ENCODE peak calls at places on chromosomes 4 and X, in nine cellular contexts. Y, G, W, L, B, C, S, V and F are unnamed samples.

GRCh38 chr4:54213812-54214211 is 15.3 kb upstream of the PDGFRA start:
- DNase-seq in B (no peak), L (no peak), S (no peak), C (no peak), G (no peak), Y (no peak), W (no peak), V (no peak), F (no peak)

GRCh38 chr4:37802068-37802666 is 24.3 kb upstream of the PGM2 start:
- DNase-seq in W (no peak), B (peak; percentile 53), G (no peak), S (peak; percentile 27), V (peak; percentile 48), Y (no peak), C (peak; percentile 67), L (peak; percentile 41), F (no peak)

GRCh38 chr4:106062452-106062875 is 167.2 kb downstream of the NPNT start:
- DNase-seq in W (no peak), B (no peak), S (no peak), G (no peak), C (no peak), V (no peak), L (no peak), Y (no peak), F (no peak)

GRCh38 chrX:19121898-19122640 is at the start of gene ADGRG2:
- DNase-seq in G (no peak), W (no peak), B (no peak), S (peak; percentile 37), V (peak; percentile 42), C (peak; percentile 72), L (peak; percentile 11), Y (no peak), F (no peak)

GRCh38 chrX:41538707-41539106 is 91.6 kb downstream of the NYX start:
- DNase-seq in S (no peak), C (no peak), W (no peak), Y (no peak), L (peak; percentile 7), V (no peak), B (no peak), G (no peak), F (no peak)

GRCh38 chr4:57303012-57303751 is 193.0 kb upstream of the IGFBP7 start:
- DNase-seq in W (no peak), Y (no peak), V (no peak), G (no peak), C (no peak), B (no peak), L (no peak), S (no peak), F (no peak)

GRCh38 chr4:69977582-69977981 is 12.1 kb upstream of the CSN2 start:
- DNase-seq in L (no peak), B (no peak), S (no peak), W (no peak), V (no peak), Y (no peak), G (no peak), C (no peak), F (no peak)

GRCh38 chr4:129545599-129546278 is 449.8 kb downstream of the C4orf33 start:
- DNase-seq in V (no peak), C (peak; percentile 71), S (no peak), B (no peak), Y (no peak), G (no peak), L (no peak), W (no peak), F (no peak)

GRCh38 chrX:103531002-103531401 is 11.7 kb upstream of the RAB40A start:
- DNase-seq in V (no peak), C (no peak), L (no peak), W (no peak), S (no peak), G (no peak), B (no peak), Y (no peak), F (no peak)

GRCh38 chr4:170122252-170122651 is 32.5 kb upstream of the AADAT start:
- DNase-seq in B (no peak), L (no peak), Y (no peak), S (no peak), V (no peak), C (no peak), G (no peak), W (no peak), F (no peak)

GRCh38 chr4:188433916-188434315 is 294.7 kb downstream of the TRIML1 start:
- DNase-seq in C (no peak), B (no peak), V (no peak), W (no peak), L (no peak), S (no peak), G (no peak), Y (no peak), F (no peak)

GRCh38 chrX:15680401-15680800 is 15.8 kb upstream of the CLTRN start:
- DNase-seq in V (no peak), G (no peak), S (no peak), B (no peak), C (no peak), W (no peak), Y (no peak), L (no peak), F (no peak)

GRCh38 chr4:6752486-6752829 is 30.1 kb upstream of the KIAA0232 start:
- DNase-seq in G (no peak), Y (no peak), W (no peak), C (no peak), V (no peak), L (no peak), B (no peak), S (no peak), F (no peak)

GRCh38 chr4:38921151-38921550 is 53.5 kb downstream of the FAM114A1 start:
- DNase-seq in G (no peak), W (no peak), V (no peak), S (no peak), L (no peak), B (no peak), Y (no peak), C (no peak), F (no peak)

GRCh38 chr4:71300362-71300761 is 38.5 kb upstream of the SLC4A4 start:
- DNase-seq in Y (no peak), V (no peak), L (no peak), C (no peak), G (no peak), S (no peak), B (no peak), W (no peak), F (no peak)

GRCh38 chr4:154595807-154596206 is 5.3 kb upstream of the FGA start:
- DNase-seq in V (no peak), S (no peak), W (no peak), Y (no peak), L (no peak), B (no peak), G (no peak), C (no peak), F (no peak)

GRCh38 chr4:111602848-111603247 is 542.4 kb upstream of the FAM241A start:
- DNase-seq in S (no peak), V (no peak), Y (no peak), G (no peak), L (no peak), W (no peak), B (no peak), C (no peak), F (no peak)

GRCh38 chr4:149793459-149793858 is 22.2 kb downstream of the IQCM start:
- DNase-seq in W (no peak), V (no peak), S (no peak), B (no peak), Y (no peak), G (no peak), C (no peak), L (no peak), F (no peak)

GRCh38 chr4:55318541-55319129 is 27.4 kb upstream of the SRD5A3 start:
- DNase-seq in B (no peak), L (no peak), C (no peak), G (no peak), Y (no peak), W (no peak), V (no peak), S (no peak), F (no peak)

GRCh38 chr4:88054909-88055308 is 47.5 kb downstream of the PKD2 start:
- DNase-seq in Y (no peak), G (no peak), B (no peak), S (peak; percentile 17), V (no peak), W (no peak), L (no peak), C (no peak), F (no peak)

GRCh38 chrX:130171446-130172126 is at the start of gene RAB33A:
- DNase-seq in V (peak; percentile 82), W (peak; percentile 23), B (no peak), C (peak; percentile 64), S (no peak), L (no peak), G (peak; percentile 17), Y (peak; percentile 15), F (peak; percentile 43)

GRCh38 chr4:188201851-188202250 is 62.6 kb downstream of the TRIML1 start:
- DNase-seq in G (no peak), W (no peak), V (no peak), S (no peak), L (no peak), C (no peak), Y (no peak), B (no peak), F (no peak)

GRCh38 chr4:83083925-83084475 is 30.5 kb downstream of the PLAC8 start:
- DNase-seq in V (no peak), C (no peak), B (no peak), S (no peak), L (no peak), W (no peak), Y (peak; percentile 17), G (peak; percentile 50), F (peak; percentile 80)

GRCh38 chrX:148577711-148578110 is 77.3 kb downstream of the AFF2 start:
- DNase-seq in L (no peak), G (no peak), V (no peak), B (no peak), S (no peak), C (no peak), W (no peak), Y (no peak), F (no peak)

GRCh38 chrX:126137899-126138298 is 28.2 kb downstream of the DCAF12L2 start:
- DNase-seq in W (no peak), V (no peak), L (no peak), S (no peak), Y (no peak), G (no peak), C (no peak), B (no peak), F (no peak)

GRCh38 chrX:9902651-9903050 is 64.5 kb upstream of the CLDN34 start:
- DNase-seq in G (no peak), V (peak; percentile 74), B (no peak), Y (no peak), L (no peak), S (no peak), C (no peak), W (no peak), F (no peak)

GRCh38 chrX:50813843-50814661 is at the start of gene SHROOM4:
- DNase-seq in L (no peak), B (no peak), G (no peak), V (peak; percentile 63), S (no peak), Y (no peak), W (no peak), C (peak; percentile 82), F (no peak)

GRCh38 chrX:136630881-136631280 is 17.1 kb upstream of the CD40LG start:
- DNase-seq in V (no peak), C (no peak), Y (no peak), L (no peak), W (no peak), B (no peak), G (no peak), S (no peak), F (peak; percentile 44)

GRCh38 chr4:121462660-121463261 is 81.9 kb upstream of the QRFPR start:
- DNase-seq in S (peak; percentile 8), C (no peak), G (peak; percentile 32), W (no peak), V (no peak), B (no peak), L (peak; percentile 9), Y (no peak), F (peak; percentile 32)